ENCODE peak calls at places on chromosomes 1 and 21, in seven cellular contexts. One of them, this sample, is unnamed.
A peak's percentile ranks its signal among the peaks of the same experiment; 100 is the strongest.

GRCh38 chr1:187383366-187383765 is 554.6 kb downstream of the PLA2G4A start:
- DNase-seq in C1 segment of cervical spinal cord: no peak
- DNase-seq in NCI-H1417: peak; percentile 9
- DNase-seq in natural killer cell treated with Interleukin-12 subunit alpha and Interleukin-12 subunit beta and Interleukin-15 and Interleukin-18, amount 100 ng/mL, for 72 hours: no peak
- DNase-seq in activated B cell treated with CpG ODN at 0.5 μM for 24 hours: no peak
- DNase-seq in NB4: peak; percentile 11
- DNase-seq in NCI-H345: no peak
- DNase-seq in this sample: no peak

GRCh38 chr1:13892671-13893325 is 192.8 kb downstream of the PRDM2 start:
- DNase-seq in C1 segment of cervical spinal cord: no peak
- DNase-seq in NCI-H1417: peak; percentile 52
- DNase-seq in natural killer cell treated with Interleukin-12 subunit alpha and Interleukin-12 subunit beta and Interleukin-15 and Interleukin-18, amount 100 ng/mL, for 72 hours: no peak
- DNase-seq in activated B cell treated with CpG ODN at 0.5 μM for 24 hours: no peak
- DNase-seq in NB4: no peak
- DNase-seq in NCI-H345: peak; percentile 55
- DNase-seq in this sample: peak; percentile 57

GRCh38 chr1:245673920-245674414 is 519.2 kb downstream of the KIF26B start:
- DNase-seq in C1 segment of cervical spinal cord: no peak
- DNase-seq in NCI-H1417: no peak
- DNase-seq in natural killer cell treated with Interleukin-12 subunit alpha and Interleukin-12 subunit beta and Interleukin-15 and Interleukin-18, amount 100 ng/mL, for 72 hours: no peak
- DNase-seq in activated B cell treated with CpG ODN at 0.5 μM for 24 hours: no peak
- DNase-seq in NB4: peak; percentile 16
- DNase-seq in NCI-H345: no peak
- DNase-seq in this sample: peak; percentile 51

GRCh38 chr1:230301322-230301721 is 124.8 kb downstream of the PGBD5 start:
- DNase-seq in C1 segment of cervical spinal cord: no peak
- DNase-seq in NCI-H1417: peak; percentile 18
- DNase-seq in natural killer cell treated with Interleukin-12 subunit alpha and Interleukin-12 subunit beta and Interleukin-15 and Interleukin-18, amount 100 ng/mL, for 72 hours: no peak
- DNase-seq in activated B cell treated with CpG ODN at 0.5 μM for 24 hours: no peak
- DNase-seq in NB4: no peak
- DNase-seq in NCI-H345: no peak
- DNase-seq in this sample: no peak

GRCh38 chr1:150577557-150578277 is 1.7 kb downstream of the MCL1 start:
- DNase-seq in C1 segment of cervical spinal cord: no peak
- DNase-seq in NCI-H1417: peak; percentile 71
- DNase-seq in natural killer cell treated with Interleukin-12 subunit alpha and Interleukin-12 subunit beta and Interleukin-15 and Interleukin-18, amount 100 ng/mL, for 72 hours: no peak
- DNase-seq in activated B cell treated with CpG ODN at 0.5 μM for 24 hours: no peak
- DNase-seq in NB4: peak; percentile 41
- DNase-seq in NCI-H345: no peak
- DNase-seq in this sample: peak; percentile 25

GRCh38 chr1:211648980-211649934 is 26.2 kb downstream of the NEK2 start:
- DNase-seq in C1 segment of cervical spinal cord: no peak
- DNase-seq in NCI-H1417: no peak
- DNase-seq in natural killer cell treated with Interleukin-12 subunit alpha and Interleukin-12 subunit beta and Interleukin-15 and Interleukin-18, amount 100 ng/mL, for 72 hours: no peak
- DNase-seq in activated B cell treated with CpG ODN at 0.5 μM for 24 hours: no peak
- DNase-seq in NB4: peak; percentile 64
- DNase-seq in NCI-H345: no peak
- DNase-seq in this sample: peak; percentile 15

GRCh38 chr1:16167331-16168143 is 11.7 kb upstream of the EPHA2 start:
- DNase-seq in C1 segment of cervical spinal cord: no peak
- DNase-seq in NCI-H1417: no peak
- DNase-seq in natural killer cell treated with Interleukin-12 subunit alpha and Interleukin-12 subunit beta and Interleukin-15 and Interleukin-18, amount 100 ng/mL, for 72 hours: peak; percentile 66
- DNase-seq in activated B cell treated with CpG ODN at 0.5 μM for 24 hours: peak; percentile 73
- DNase-seq in NB4: no peak
- DNase-seq in NCI-H345: no peak
- DNase-seq in this sample: peak; percentile 67

GRCh38 chr21:42227909-42228708 is 9.2 kb downstream of the ABCG1 start:
- DNase-seq in C1 segment of cervical spinal cord: peak; percentile 42
- DNase-seq in NCI-H1417: peak; percentile 57
- DNase-seq in natural killer cell treated with Interleukin-12 subunit alpha and Interleukin-12 subunit beta and Interleukin-15 and Interleukin-18, amount 100 ng/mL, for 72 hours: peak; percentile 93
- DNase-seq in activated B cell treated with CpG ODN at 0.5 μM for 24 hours: peak; percentile 78
- DNase-seq in NB4: peak; percentile 88
- DNase-seq in NCI-H345: peak; percentile 56
- DNase-seq in this sample: peak; percentile 42

GRCh38 chr1:64561993-64562392 is 92.1 kb downstream of the CACHD1 start:
- DNase-seq in C1 segment of cervical spinal cord: no peak
- DNase-seq in NCI-H1417: no peak
- DNase-seq in natural killer cell treated with Interleukin-12 subunit alpha and Interleukin-12 subunit beta and Interleukin-15 and Interleukin-18, amount 100 ng/mL, for 72 hours: no peak
- DNase-seq in activated B cell treated with CpG ODN at 0.5 μM for 24 hours: no peak
- DNase-seq in NB4: no peak
- DNase-seq in NCI-H345: no peak
- DNase-seq in this sample: no peak

GRCh38 chr21:45820171-45821091 is 161.1 kb upstream of the COL6A1 start:
- DNase-seq in C1 segment of cervical spinal cord: peak; percentile 40
- DNase-seq in NCI-H1417: peak; percentile 89
- DNase-seq in natural killer cell treated with Interleukin-12 subunit alpha and Interleukin-12 subunit beta and Interleukin-15 and Interleukin-18, amount 100 ng/mL, for 72 hours: no peak
- DNase-seq in activated B cell treated with CpG ODN at 0.5 μM for 24 hours: peak; percentile 60
- DNase-seq in NB4: peak; percentile 89
- DNase-seq in NCI-H345: peak; percentile 79
- DNase-seq in this sample: peak; percentile 58

This sample was measured in NCI-H146.